ENCODE peak calls at places on chromosome 20, in four cellular contexts. P is body of pancreas, T is esophagus squamous epithelium, K is right lobe of liver. U is an unnamed sample.

GRCh38 chr20:37939701-37940151 is 36.8 kb downstream of the VSTM2L start:
- DNase-seq in P (no peak), T (no peak), K (no peak), U (no peak)

GRCh38 chr20:61186771-61187170 is 65.3 kb upstream of the CDH4 start:
- DNase-seq in P (no peak), T (no peak), K (no peak), U (no peak)

GRCh38 chr20:24149881-24150307 is 161.3 kb upstream of the GGTLC1 start:
- DNase-seq in P (peak; percentile 34), T (no peak), K (peak; percentile 92), U (no peak)

GRCh38 chr20:15836634-15837033 is 736.6 kb downstream of the KIF16B start:
- DNase-seq in P (no peak), T (no peak), K (no peak), U (no peak)

GRCh38 chr20:46905364-46906125 is 10.9 kb downstream of the EYA2 start:
- DNase-seq in P (no peak), T (no peak), K (no peak), U (no peak)

GRCh38 chr20:57155415-57155814 is 111.0 kb downstream of the BMP7 start:
- DNase-seq in P (no peak), T (no peak), K (no peak), U (no peak)

GRCh38 chr20:62029951-62030350 is 35.7 kb downstream of the TAF4 start:
- DNase-seq in P (no peak), T (no peak), K (peak; percentile 44), U (no peak)

GRCh38 chr20:13791562-13792459 is 7.0 kb downstream of the NDUFAF5 start:
- DNase-seq in P (no peak), T (no peak), K (no peak), U (no peak)

GRCh38 chr20:56163806-56164205 is 84.7 kb upstream of the MC3R start:
- DNase-seq in P (no peak), T (no peak), K (no peak), U (no peak)

GRCh38 chr20:59628171-59628570 is 23.8 kb downstream of the PHACTR3 start:
- DNase-seq in P (no peak), T (no peak), K (no peak), U (no peak)

GRCh38 chr20:59625214-59625922 is 21.0 kb downstream of the PHACTR3 start:
- DNase-seq in P (no peak), T (no peak), K (no peak), U (no peak)

GRCh38 chr20:59624401-59624800 is 20.1 kb downstream of the PHACTR3 start:
- DNase-seq in P (no peak), T (no peak), K (no peak), U (no peak)

GRCh38 chr20:59629141-59630045 is 25.1 kb downstream of the PHACTR3 start:
- DNase-seq in P (no peak), T (no peak), K (no peak), U (no peak)

DNA sequence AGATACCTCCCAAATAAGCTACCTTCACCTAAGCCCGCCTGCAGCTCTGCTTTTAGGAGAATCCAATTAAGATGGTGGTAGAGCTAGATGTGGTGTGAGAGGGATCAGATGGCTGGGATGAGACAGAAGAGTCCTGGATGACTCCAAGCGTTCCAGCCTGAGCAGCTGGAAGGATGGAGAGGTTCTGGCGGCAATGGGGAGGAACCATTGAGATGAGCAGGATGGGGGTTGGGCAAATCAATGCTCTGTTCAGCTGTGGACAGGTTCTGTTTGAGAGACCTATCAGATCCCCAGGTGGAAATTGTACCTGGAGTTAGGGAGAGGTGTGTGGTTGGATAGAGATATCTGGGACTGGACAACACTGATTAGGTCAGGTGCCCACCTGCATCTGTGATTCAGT is 23.0 kb downstream of the PHACTR3 start:
- DNase-seq in P (no peak), T (no peak), K (no peak), U (no peak)
- H3K27me3 ChIP-seq in P (no peaks in the 10 kb centered on the region), T (no peaks in the 10 kb centered on the region), K (no peaks in the 10 kb centered on the region), U (peaks cover 3% of the 10 kb centered on the region)

DNA sequence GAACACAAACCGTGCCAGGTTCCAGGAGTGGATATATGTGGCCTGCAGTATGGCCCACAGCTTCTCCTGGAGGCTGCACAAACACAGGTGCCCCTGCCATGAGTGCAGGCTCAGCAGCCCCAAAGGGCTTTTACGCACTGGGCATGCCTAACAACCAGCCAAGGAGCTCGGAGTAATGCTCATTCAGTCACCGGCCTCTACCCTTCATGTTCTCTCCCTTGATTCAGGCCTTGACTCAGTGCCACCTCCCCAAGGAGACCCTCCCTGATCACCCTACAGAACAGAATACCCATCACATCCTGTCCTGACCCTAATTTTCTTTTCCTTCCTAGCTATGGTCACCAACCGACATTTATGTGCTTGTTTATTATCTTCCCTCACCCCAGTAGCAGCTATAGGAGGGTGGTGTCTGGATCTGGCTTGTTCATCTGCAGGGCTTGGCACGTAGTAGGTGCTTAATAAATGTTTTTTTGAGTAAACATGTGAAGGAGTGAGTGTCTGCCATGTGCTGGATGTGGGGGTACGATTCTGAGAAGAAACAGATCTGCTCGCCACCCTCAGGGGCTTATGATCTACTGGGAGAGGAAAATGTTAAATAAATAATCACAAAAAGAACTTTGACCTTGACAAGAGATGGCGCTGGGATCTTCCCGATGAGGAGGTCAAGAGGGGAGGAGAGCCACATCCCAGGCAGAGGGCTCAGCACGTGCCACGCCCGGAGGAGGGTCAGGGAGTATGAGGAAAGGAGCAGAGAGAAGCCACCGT is 9.2 kb downstream of the PXMP4 start:
- DNase-seq in P (no peak), T (no peak), K (no peak), U (no peak)
- TF ChIP-seq POLR2A in P (no peak), T (no peak), K (no peak), U (no peak)

GRCh38 chr20:49545572-49545971 is 22.4 kb downstream of the PTGIS start:
- DNase-seq in P (no peak), T (no peak), K (no peak), U (no peak)
- TF ChIP-seq CTCF in P (no peak), T (no peak), K (no peak), U (no peak)

GRCh38 chr20:63254237-63254535 is at the start of gene NKAIN4:
- DNase-seq in P (no peak), T (no peak), K (no peak), U (no peak)
- H3K27me3 ChIP-seq in P (no peaks in the 10 kb centered on the region), T (peaks cover 17% of the 10 kb centered on the region), K (no peaks in the 10 kb centered on the region), U (peaks cover 53% of the 10 kb centered on the region)